ENCODE peak calls at places on chromosomes 2 and 18, in seven cellular contexts. X is Peyer's patch, H is adrenal gland, N is sigmoid colon, L is fibroblast of lung, J is nephron progenitor cell, T is K562. G is an unnamed sample.

GRCh38 chr18:45505497-45506206 is 109.6 kb upstream of the SLC14A2 start:
- DNase-seq in X (no peak), H (no peak), N (no peak), L (peak; percentile 46), J (no peak), T (no peak), G (no peak)

GRCh38 chr2:161796192-161796591 is 172.0 kb downstream of the SLC4A10 start:
- DNase-seq in X (no peak), H (peak; percentile 60), N (no peak), L (peak; percentile 42), J (no peak), T (no peak), G (peak; percentile 66)

GRCh38 chr2:168717790-168718502 is 84.5 kb upstream of the NOSTRIN start:
- DNase-seq in X (no peak), H (no peak), N (no peak), L (no peak), J (no peak), T (no peak), G (no peak)

GRCh38 chr2:17800219-17800618 is 16.0 kb upstream of the MSGN1 start:
- DNase-seq in X (no peak), H (peak; percentile 77), N (no peak), L (peak; percentile 48), J (no peak), T (no peak), G (no peak)

GRCh38 chr2:190763901-190764514 is 115.1 kb downstream of the NAB1 start:
- DNase-seq in X (no peak), H (no peak), N (no peak), L (no peak), J (no peak), T (peak; percentile 17), G (peak; percentile 23)

GRCh38 chr18:80183273-80184050 is 63.9 kb downstream of the PARD6G start:
- DNase-seq in X (peak; percentile 36), H (no peak), N (no peak), L (no peak), J (no peak), T (no peak), G (no peak)

GRCh38 chr2:33406622-33407021 is 69.8 kb upstream of the RASGRP3 start:
- DNase-seq in X (no peak), H (no peak), N (no peak), L (no peak), J (no peak), T (no peak), G (no peak)

GRCh38 chr2:64670047-64670446 is 16.3 kb upstream of the SERTAD2 start:
- DNase-seq in X (no peak), H (no peak), N (no peak), L (no peak), J (no peak), T (no peak), G (no peak)

DNA sequence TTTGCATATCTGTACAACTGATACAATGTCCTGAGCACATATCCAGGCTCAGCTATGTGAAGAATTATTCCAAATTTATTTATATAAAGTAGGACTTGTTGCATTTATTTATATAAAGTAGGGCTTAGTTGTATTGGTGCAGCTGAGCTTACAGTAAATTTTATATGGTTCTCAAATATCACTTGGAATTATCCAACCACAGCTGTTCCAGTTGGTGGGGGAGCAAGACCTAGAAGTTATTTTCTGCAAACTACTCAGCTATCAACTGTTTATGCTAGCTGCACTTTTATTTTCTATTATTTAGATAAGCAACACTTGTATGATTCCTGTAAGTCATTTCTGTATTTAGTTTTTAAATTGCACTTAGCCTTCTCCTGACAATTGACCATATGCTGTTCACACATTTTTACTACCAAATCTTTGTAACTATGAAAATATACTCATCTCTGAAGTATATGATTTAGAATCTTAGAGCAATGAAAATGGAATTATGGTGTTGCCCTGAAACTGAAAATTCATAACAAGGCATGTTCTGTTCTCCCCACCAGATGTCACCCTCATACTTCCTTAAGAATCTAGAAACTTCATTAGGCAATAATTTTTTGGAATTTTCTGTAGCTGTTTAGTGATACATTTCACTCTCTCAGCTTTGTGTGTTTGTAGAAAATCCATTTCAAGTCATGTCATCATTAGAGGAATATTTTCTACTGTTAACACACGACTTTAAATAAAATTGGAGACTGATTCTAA is 157.0 kb upstream of the CBLN2 start:
- DNase-seq in X (no peak), H (no peak), N (no peak), L (peak; percentile 9), J (no peak), T (peak; percentile 0), G (peak; percentile 40)
- TF ChIP-seq CTCF in X (no peak), H (no peak), N (no peak), L (peak; percentile 14), J (peak; percentile 47), T (peak; percentile 7), G (peak; percentile 61)

DNA sequence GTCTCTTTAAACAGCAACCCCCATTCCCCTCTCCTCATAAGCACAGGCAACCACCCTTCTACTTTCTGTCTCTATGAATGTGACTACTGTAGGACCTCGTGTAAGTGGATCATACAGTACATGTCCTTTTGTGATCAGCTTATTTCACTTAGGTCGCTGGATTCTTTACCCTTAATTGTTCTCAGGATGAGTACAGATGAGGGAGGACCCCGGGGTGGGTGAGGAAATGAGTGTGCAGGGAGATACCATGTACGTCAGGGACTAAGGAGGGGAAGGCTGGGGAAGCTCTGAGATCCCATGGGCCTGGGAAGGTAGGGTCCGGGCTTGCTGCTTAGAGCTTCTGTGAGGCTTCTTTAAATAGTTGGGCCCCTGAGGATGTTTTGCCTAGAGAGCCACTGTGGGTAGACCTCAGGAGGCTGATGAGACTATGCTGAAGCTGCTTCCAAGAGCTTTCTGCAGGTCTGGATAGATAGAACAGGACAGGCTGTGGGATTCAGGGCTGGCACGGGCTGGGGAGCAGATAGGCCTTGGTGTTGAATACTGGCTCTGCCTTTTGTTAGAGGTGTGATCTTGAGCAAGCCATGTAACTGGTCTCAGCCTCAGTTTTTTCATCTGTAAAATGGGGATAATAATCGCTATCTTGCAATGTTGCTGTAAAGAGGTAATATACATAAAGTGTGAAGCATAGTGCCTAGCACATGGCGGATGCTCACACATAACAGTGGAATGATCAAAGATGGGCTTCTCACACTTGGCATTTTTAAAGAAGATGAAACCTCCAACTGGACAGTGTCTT is 155.3 kb downstream of the PRKCE start:
- DNase-seq in X (no peak), H (no peak), N (no peak), L (no peak), J (no peak), T (no peak), G (no peak)
- TF ChIP-seq CTCF in X (no peak), H (no peak), N (no peak), L (no peak), J (no peak), T (no peak), G (no peak)

GRCh38 chr2:217142649-217143266 is 282.9 kb upstream of the TNP1 start:
- DNase-seq in X (no peak), H (peak; percentile 55), N (no peak), L (no peak), J (peak; percentile 21), T (peak; percentile 57), G (peak; percentile 55)
- TF ChIP-seq CTCF in X (peak; percentile 40), H (peak; percentile 21), N (no peak), L (peak; percentile 66), J (peak; percentile 26), T (peak; percentile 52), G (peak; percentile 70)

GRCh38 chr2:237435844-237436590 is 22.1 kb upstream of the COL6A3 start:
- DNase-seq in X (no peak), H (no peak), N (no peak), L (peak; percentile 53), J (no peak), T (no peak), G (no peak)

GRCh38 chr2:237441605-237442004 is 27.6 kb upstream of the COL6A3 start:
- DNase-seq in X (no peak), H (no peak), N (peak; percentile 68), L (peak; percentile 88), J (no peak), T (no peak), G (no peak)

GRCh38 chr2:237440819-237441281 is 26.9 kb upstream of the COL6A3 start:
- DNase-seq in X (no peak), H (no peak), N (no peak), L (peak; percentile 41), J (no peak), T (no peak), G (no peak)

GRCh38 chr2:237437566-237437965 is 23.6 kb upstream of the COL6A3 start:
- DNase-seq in X (no peak), H (no peak), N (no peak), L (no peak), J (no peak), T (no peak), G (no peak)

DNA sequence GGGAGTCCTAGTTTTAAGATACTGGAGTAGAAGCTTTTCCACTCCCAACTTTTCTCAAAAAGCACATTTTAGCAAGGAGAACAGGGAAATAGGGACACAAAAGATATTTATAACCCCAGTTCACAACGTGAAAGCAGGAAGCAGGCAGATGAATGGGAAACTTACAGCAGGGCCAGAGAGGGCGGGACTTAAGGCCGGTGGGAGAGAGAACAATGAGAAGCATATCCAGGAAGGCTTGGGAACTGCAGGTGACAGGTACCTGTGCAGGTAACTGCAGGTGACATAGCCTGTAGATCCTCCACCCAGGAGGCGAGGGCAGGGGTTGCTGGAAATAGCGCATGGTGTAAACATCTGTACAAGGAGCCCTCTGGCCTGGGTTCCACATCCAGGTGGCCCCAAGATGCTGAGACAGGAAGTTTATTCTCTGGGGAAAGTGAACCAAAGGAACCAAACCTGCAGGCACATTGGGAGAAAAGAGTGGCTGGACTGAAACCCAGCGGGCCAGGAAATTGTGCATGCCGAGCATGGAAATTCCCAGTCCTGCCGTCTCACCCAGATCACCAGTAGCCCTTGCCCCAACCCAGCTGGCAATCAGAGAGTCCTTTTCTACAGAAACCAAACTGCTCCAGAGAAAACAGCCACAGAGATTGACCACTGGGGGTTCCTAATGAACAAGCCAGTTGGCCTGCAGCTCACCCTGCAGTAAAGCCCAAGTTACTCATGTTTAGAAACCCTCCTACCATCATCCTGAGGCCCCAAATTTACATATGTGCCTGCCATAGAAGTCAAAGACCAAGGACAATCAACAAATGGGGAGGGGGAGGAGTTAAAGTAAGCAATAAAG is 24.3 kb upstream of the COL6A3 start:
- DNase-seq in X (no peak), H (no peak), N (no peak), L (no peak), J (no peak), T (no peak), G (no peak)
- TF ChIP-seq CTCF in X (no peak), H (no peak), N (no peak), L (peak; percentile 4), J (no peak), T (no peak), G (no peak)

GRCh38 chr18:63339920-63340484 is 20.4 kb upstream of the BCL2 start:
- DNase-seq in X (peak; percentile 58), H (no peak), N (no peak), L (peak; percentile 58), J (peak; percentile 57), T (peak; percentile 53), G (peak; percentile 37)
- TF ChIP-seq CTCF in X (peak; percentile 48), H (peak; percentile 13), N (no peak), L (peak; percentile 59), J (peak; percentile 73), T (peak; percentile 48), G (peak; percentile 46)

DNA sequence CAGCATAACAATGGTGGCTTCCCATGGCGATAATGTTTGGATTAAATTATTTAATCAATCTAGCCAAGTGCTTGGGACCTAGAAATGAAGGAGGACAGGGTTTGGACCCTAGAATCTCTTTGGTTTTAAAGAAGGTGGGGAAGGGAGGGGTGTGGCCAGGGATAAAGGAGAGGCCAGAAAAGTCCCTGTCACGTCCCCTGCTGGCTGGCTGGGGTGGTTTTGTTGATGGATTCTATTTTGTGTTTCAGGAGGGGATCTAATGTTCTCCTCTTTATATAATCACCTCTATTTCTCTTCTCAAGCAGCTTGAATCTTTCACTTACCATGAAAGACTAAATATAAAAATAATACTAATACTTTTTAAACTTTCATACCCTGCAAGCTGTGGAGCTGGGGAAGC is 52.6 kb upstream of the GALR1 start:
- DNase-seq in X (no peak), H (no peak), N (no peak), L (no peak), J (no peak), T (no peak), G (no peak)
- TF ChIP-seq CTCF in X (no peak), H (no peak), N (no peak), L (no peak), J (no peak), T (peak; percentile 20), G (no peak)

GRCh38 chr2:75311993-75312392 is 112.7 kb upstream of the TACR1 start:
- DNase-seq in X (peak; percentile 58), H (no peak), N (no peak), L (no peak), J (no peak), T (peak; percentile 25), G (no peak)
- TF ChIP-seq CTCF in X (no peak), H (no peak), N (no peak), L (no peak), J (no peak), T (no peak), G (peak; percentile 8)

G was measured in MCF 10A.